ENCODE peak calls at places on chromosomes 5 and 9, in five cellular contexts. O is GM12878, E is spleen, U is GM12892, C is HCT116. Z is an unnamed sample.

GRCh38 chr5:176660860-176661641 is 13.8 kb downstream of the TSPAN17 start:
- DNase-seq in O (peak), U (peak), C (peak), E (peak), Z (peak)

GRCh38 chr9:8143677-8144076 is 344.1 kb upstream of the DMAC1 start:
- DNase-seq in E (no peak), C (no peak), U (no peak), O (no peak), Z (no peak)

GRCh38 chr5:127227881-127228280 is 62.7 kb upstream of the MEGF10 start:
- DNase-seq in E (no peak), O (no peak), U (no peak), C (no peak), Z (no peak)

GRCh38 chr9:91374939-91375338 is 13.2 kb upstream of the AUH start:
- DNase-seq in O (no peak), C (no peak), E (no peak), U (no peak), Z (no peak)

GRCh38 chr5:101678494-101679193 is 617.4 kb downstream of the SLCO4C1 start:
- DNase-seq in C (peak), E (no peak), U (no peak), O (peak), Z (peak)

GRCh38 chr5:115875447-115875846 is 33.7 kb downstream of the AP3S1 start:
- DNase-seq in U (no peak), O (no peak), C (no peak), E (no peak), Z (no peak)

GRCh38 chr5:73373814-73374510 is 74.6 kb downstream of the FOXD1 start:
- DNase-seq in O (no peak), U (no peak), E (no peak), C (no peak), Z (no peak)

GRCh38 chr9:133377721-133378216 is 1.6 kb downstream of the STKLD1 start:
- DNase-seq in E (no peak), O (no peak), U (no peak), C (no peak), Z (no peak)

GRCh38 chr9:72882117-72882775 is 70.6 kb downstream of the ALDH1A1 start:
- DNase-seq in C (no peak), U (no peak), E (no peak), O (no peak), Z (peak)

GRCh38 chr9:17402309-17402708 is 176.6 kb upstream of the SH3GL2 start:
- DNase-seq in C (no peak), U (no peak), O (no peak), E (no peak), Z (no peak)

GRCh38 chr5:22678886-22679285 is 174.3 kb downstream of the CDH12 start:
- DNase-seq in O (no peak), U (no peak), E (no peak), C (no peak), Z (no peak)

GRCh38 chr9:88045686-88046085 is 71.4 kb upstream of the CDK20 start:
- DNase-seq in U (no peak), E (no peak), C (no peak), O (no peak), Z (no peak)

GRCh38 chr9:125435776-125436612 is 174.4 kb downstream of the GAPVD1 start:
- DNase-seq in O (no peak), E (no peak), U (no peak), C (no peak), Z (no peak)

GRCh38 chr9:121281614-121282291 is 13.8 kb downstream of the GSN start:
- DNase-seq in O (no peak), C (peak), U (no peak), E (peak), Z (peak)

GRCh38 chr5:62779010-62779422 is 200.4 kb downstream of the LRRC70 start:
- DNase-seq in O (no peak), U (no peak), E (no peak), C (peak), Z (no peak)

GRCh38 chr9:114318416-114318815 is 4.5 kb upstream of the ORM1 start:
- DNase-seq in U (no peak), O (no peak), C (no peak), E (no peak), Z (no peak)

GRCh38 chr5:74631088-74631960 is 9.2 kb downstream of the ENC1 start:
- DNase-seq in E (no peak), U (peak), C (no peak), O (peak), Z (no peak)

GRCh38 chr9:33852216-33852826 is 35.4 kb downstream of the UBE2R2 start:
- DNase-seq in E (peak), U (no peak), O (no peak), C (peak), Z (peak)

GRCh38 chr5:176818391-176819098 is 8.2 kb downstream of the UNC5A start:
- DNase-seq in O (peak), U (no peak), E (no peak), C (peak), Z (no peak)

GRCh38 chr9:18632624-18633407 is 158.9 kb downstream of the ADAMTSL1 start:
- DNase-seq in E (no peak), O (no peak), C (no peak), U (no peak), Z (peak)

GRCh38 chr9:136411358-136411757 is 900 bp downstream of the PMPCA start:
- DNase-seq in U (no peak), C (no peak), O (no peak), E (no peak), Z (no peak)

GRCh38 chr9:115117999-115118470 is at the start of gene TNC:
- DNase-seq in U (no peak), C (no peak), E (peak), O (no peak), Z (peak)

GRCh38 chr5:72465068-72465467 is 42.1 kb downstream of the ZNF366 start:
- DNase-seq in U (no peak), E (no peak), O (peak), C (no peak), Z (no peak)

GRCh38 chr5:155728857-155729683 is 597.9 kb upstream of the SGCD start:
- DNase-seq in O (no peak), E (no peak), C (no peak), U (no peak), Z (no peak)

GRCh38 chr5:72187388-72188070 is 80.3 kb downstream of the MAP1B start:
- DNase-seq in O (no peak), E (no peak), U (no peak), C (no peak), Z (no peak)

GRCh38 chr5:170300361-170301013 is 2.9 kb upstream of the LCP2 start:
- DNase-seq in O (no peak), U (no peak), E (no peak), C (no peak), Z (no peak)
- TF ChIP-seq POLR2AphosphoS5 in O (no peak), U (no peak), E (peak), C (no peak), Z (no peak)

GRCh38 chr9:132074736-132075135 is 4.9 kb downstream of the MED27 start:
- DNase-seq in C (no peak), U (no peak), O (no peak), E (no peak), Z (no peak)
- TF ChIP-seq POLR2AphosphoS5 in C (no peak), U (no peak), O (no peak), E (no peak), Z (no peak)

DNA sequence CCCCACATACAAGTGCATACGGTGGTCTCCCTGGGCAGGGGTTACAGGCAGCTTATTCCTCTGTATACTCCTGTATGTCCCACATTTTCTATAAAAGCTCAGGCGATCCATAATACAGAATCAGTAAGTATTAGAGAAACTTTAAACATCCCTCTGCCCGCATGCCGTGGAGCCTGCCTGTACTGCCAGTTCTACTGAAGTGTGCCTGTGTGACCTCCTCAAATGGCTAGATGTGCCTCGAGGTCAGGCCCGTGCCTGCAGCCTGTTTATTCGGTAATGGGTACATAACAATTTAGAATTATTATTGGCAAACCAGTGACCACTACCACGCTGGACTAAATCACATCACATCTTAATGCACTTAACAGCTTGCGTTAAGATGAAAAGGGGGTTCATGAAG is 190.8 kb downstream of the FANCC start:
- DNase-seq in U (no peak), E (no peak), O (no peak), C (no peak), Z (no peak)
- TF ChIP-seq POLR2AphosphoS5 in U (no peak), E (no peak), O (no peak), C (no peak), Z (no peak)

GRCh38 chr5:9596256-9596655 is 33.9 kb downstream of the TAS2R1 start:
- DNase-seq in E (no peak), C (no peak), O (no peak), U (no peak), Z (no peak)

GRCh38 chr5:9599391-9599790 is 30.8 kb downstream of the TAS2R1 start:
- DNase-seq in U (no peak), O (no peak), E (no peak), C (no peak), Z (no peak)

GRCh38 chr5:9596833-9597232 is 33.3 kb downstream of the TAS2R1 start:
- DNase-seq in C (no peak), U (no peak), O (no peak), E (no peak), Z (no peak)

GRCh38 chr5:9589049-9589835 is 40.9 kb downstream of the TAS2R1 start:
- DNase-seq in U (no peak), O (no peak), C (no peak), E (no peak), Z (no peak)

GRCh38 chr5:9594913-9595312 is 35.2 kb downstream of the TAS2R1 start:
- DNase-seq in U (no peak), C (no peak), E (no peak), O (no peak), Z (no peak)
- TF ChIP-seq POLR2AphosphoS5 in U (no peak), C (no peak), E (no peak), O (no peak), Z (no peak)

GRCh38 chr5:58450018-58450417 is 9.9 kb downstream of the PLK2 start:
- DNase-seq in U (no peak), C (no peak), O (no peak), E (no peak), Z (no peak)

GRCh38 chr5:58452566-58453258 is 7.2 kb downstream of the PLK2 start:
- DNase-seq in C (no peak), U (no peak), O (no peak), E (no peak), Z (no peak)

GRCh38 chr5:58450811-58451629 is 8.9 kb downstream of the PLK2 start:
- DNase-seq in C (no peak), U (no peak), O (no peak), E (no peak), Z (no peak)

GRCh38 chr5:58453326-58453725 is 6.6 kb downstream of the PLK2 start:
- DNase-seq in O (no peak), E (no peak), C (no peak), U (no peak), Z (no peak)

GRCh38 chr5:58451732-58452565 is 7.9 kb downstream of the PLK2 start:
- DNase-seq in E (no peak), O (no peak), U (no peak), C (no peak), Z (no peak)
- TF ChIP-seq POLR2AphosphoS5 in E (peak), O (no peak), U (no peak), C (no peak), Z (no peak)

DNA sequence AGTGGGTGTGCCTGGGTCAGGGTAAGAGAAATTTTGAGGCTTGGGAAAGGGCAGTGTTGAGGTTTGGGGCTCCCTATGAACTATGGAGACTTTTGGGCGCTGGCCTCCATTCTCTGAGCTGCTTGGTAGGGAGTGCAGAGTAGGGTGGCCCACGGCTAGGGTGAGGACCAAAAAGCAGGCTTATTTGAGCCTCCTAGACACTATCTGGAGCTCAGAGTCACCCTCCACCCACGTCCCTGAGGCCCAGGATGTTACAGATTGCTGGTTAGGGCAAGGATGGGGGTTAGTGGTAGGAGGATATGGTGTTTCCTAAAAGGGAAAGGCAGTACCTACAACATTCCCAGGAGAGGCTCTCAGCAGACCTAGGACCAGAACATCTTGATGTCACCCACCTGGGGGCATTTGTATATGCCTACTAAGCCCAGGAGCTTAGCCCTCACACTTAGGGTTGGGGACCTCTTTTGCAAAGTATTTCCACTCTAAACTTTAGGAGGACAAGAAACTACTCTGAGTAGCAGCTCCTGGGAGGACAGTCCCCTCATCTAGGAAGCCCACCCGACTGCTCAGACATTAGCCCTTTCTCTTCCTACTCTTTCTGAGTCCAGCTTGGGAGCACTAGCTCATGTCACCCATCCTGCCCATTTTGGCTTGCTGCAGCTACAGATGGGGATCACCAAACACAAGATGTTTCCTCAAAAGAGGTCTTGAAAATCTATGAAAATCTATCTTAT is 2.3 kb downstream of the SHROOM1 start:
- DNase-seq in O (no peak), E (no peak), U (no peak), C (no peak), Z (no peak)
- TF ChIP-seq POLR2AphosphoS5 in O (no peak), E (no peak), U (no peak), C (no peak), Z (no peak)

GRCh38 chr5:145936401-145937131 is at the start of gene SH3RF2:
- DNase-seq in U (no peak), O (no peak), E (no peak), C (peak), Z (peak)
- TF ChIP-seq POLR2AphosphoS5 in U (no peak), O (no peak), E (no peak), C (peak), Z (peak)